ENCODE peak calls at places on chromosomes 2 and 18, in nine cellular contexts. N is SJSA1, T is PC-9, M is thoracic aorta, I is cardiac muscle cell, J is colonic mucosa, H is aorta, V is GM12878, D is OCI-LY7. X is an unnamed sample.

GRCh38 chr2:61116302-61116701 is 45.7 kb upstream of the C2orf74 start:
- DNase-seq in N (no peak), T (no peak), M (no peak), I (no peak), J (no peak), H (no peak), V (no peak), D (no peak), X (no peak)

GRCh38 chr18:59272221-59272888 is 899 bp downstream of the RAX start:
- DNase-seq in N (no peak), T (no peak), M (no peak), I (no peak), J (no peak), H (no peak), V (no peak), D (no peak), X (no peak)

GRCh38 chr2:152693033-152693432 is 24.2 kb downstream of the PRPF40A start:
- DNase-seq in N (no peak), T (no peak), M (no peak), I (no peak), J (no peak), H (no peak), V (peak; percentile 30), D (no peak), X (no peak)

GRCh38 chr2:119704670-119705120 is 25.7 kb downstream of the TMEM177 start:
- DNase-seq in N (no peak), T (no peak), M (no peak), I (no peak), J (no peak), H (no peak), V (peak; percentile 67), D (no peak), X (peak; percentile 9)

GRCh38 chr2:179751184-179751809 is 110.1 kb downstream of the ZNF385B start:
- DNase-seq in N (no peak), T (no peak), M (no peak), I (peak; percentile 38), J (no peak), H (no peak), V (no peak), D (peak; percentile 31), X (no peak)

GRCh38 chr2:238108423-238109201 is 8.5 kb downstream of the ESPNL start:
- DNase-seq in N (no peak), T (no peak), M (no peak), I (peak; percentile 52), J (no peak), H (no peak), V (peak; percentile 43), D (peak; percentile 94), X (no peak)

GRCh38 chr2:3182848-3183247 is 194.8 kb downstream of the EIPR1 start:
- DNase-seq in N (no peak), T (no peak), M (no peak), I (no peak), J (no peak), H (no peak), V (no peak), D (no peak), X (no peak)

GRCh38 chr2:5974477-5974876 is 282.3 kb downstream of the SOX11 start:
- DNase-seq in N (no peak), T (no peak), M (no peak), I (no peak), J (no peak), H (no peak), V (no peak), D (no peak), X (no peak)

GRCh38 chr2:197327073-197327775 is 16.6 kb upstream of the ANKRD44 start:
- DNase-seq in N (no peak), T (no peak), M (no peak), I (no peak), J (no peak), H (no peak), V (no peak), D (no peak), X (no peak)

GRCh38 chr18:58394046-58394445 is 234.8 kb downstream of the ALPK2 start:
- DNase-seq in N (no peak), T (no peak), M (no peak), I (no peak), J (no peak), H (no peak), V (no peak), D (no peak), X (no peak)

GRCh38 chr18:50469380-50469781 is 90.5 kb upstream of the MAPK4 start:
- DNase-seq in N (no peak), T (no peak), M (peak; percentile 11), I (no peak), J (no peak), H (peak; percentile 78), V (no peak), D (no peak), X (no peak)

GRCh38 chr2:173431191-173431590 is 76.5 kb downstream of the CDCA7 start:
- DNase-seq in N (no peak), T (no peak), M (no peak), I (no peak), J (no peak), H (no peak), V (no peak), D (no peak), X (no peak)

DNA sequence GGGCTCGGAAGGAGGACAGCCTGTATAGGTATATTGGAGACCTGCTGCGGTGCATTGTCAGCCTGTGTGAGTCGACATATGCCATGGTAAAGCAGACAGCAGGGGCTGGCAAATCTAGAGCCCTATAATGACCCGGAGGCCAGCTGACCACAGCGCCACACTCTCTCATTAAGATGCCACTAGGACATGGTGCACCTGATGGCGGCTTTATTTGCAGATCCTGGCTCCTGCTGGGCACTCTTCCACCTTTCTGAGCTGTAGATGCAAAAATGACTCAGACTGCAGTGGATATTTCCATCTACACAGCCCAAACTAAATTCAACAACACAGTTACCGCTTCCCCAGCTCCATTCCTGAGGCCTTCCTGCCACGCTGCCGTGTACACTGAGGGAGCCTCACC is 389.9 kb downstream of the TNS1 start:
- DNase-seq in N (no peak), T (no peak), M (no peak), I (no peak), J (no peak), H (no peak), V (no peak), D (no peak), X (no peak)
- H3K36me3 ChIP-seq in N (no peaks in the 10 kb centered on the region), T (no peaks in the 10 kb centered on the region), M (no peaks in the 10 kb centered on the region), I (no peaks in the 10 kb centered on the region), J (no peaks in the 10 kb centered on the region), H (peaks cover 5% of the 10 kb centered on the region), V (no peaks in the 10 kb centered on the region), D (no peaks in the 10 kb centered on the region), X (no peaks in the 10 kb centered on the region)

DNA sequence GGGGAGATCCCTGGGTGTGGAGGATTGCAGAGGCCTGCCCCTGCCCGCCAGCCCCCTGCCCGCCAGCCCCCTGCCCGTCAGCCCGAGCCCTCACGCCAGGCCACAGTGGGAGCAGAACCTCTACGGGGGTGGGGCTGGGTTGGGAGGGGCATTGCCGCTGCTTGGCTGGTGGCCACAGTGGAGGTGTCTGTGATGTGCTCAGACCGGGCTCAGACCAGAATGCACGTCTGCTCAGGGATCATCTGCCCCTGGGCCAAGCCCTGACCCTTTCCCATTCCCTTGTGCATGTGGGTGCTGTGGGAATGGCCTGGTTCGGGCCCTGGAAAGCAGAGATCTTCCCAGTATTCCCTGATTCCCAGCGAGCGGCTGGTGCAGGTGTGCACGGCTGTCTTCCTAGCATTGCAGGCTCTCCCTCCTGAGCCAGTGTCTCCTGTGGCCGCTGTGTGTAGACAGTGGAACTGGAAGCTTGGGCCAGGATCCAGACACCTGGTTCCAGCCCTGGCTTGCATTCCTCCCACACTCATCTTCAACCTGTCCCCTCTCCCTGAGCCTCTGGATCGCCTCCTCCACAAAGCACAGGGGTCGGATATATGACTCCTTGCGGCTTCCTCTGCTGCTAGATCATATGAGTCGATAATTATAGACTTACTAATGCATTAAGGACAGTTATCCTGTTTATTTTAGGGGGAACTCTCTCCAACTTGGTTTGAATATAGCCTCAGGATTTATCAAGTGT is 161.5 kb downstream of the LDLRAD4 start:
- DNase-seq in N (no peak), T (no peak), M (no peak), I (no peak), J (no peak), H (no peak), V (no peak), D (no peak), X (no peak)
- H3K4me1 ChIP-seq in N (peaks cover 25% of the 10 kb centered on the region), T (no peaks in the 10 kb centered on the region), M (peaks cover 36% of the 10 kb centered on the region), I (peaks cover 39% of the 10 kb centered on the region), J (peaks cover 8% of the 10 kb centered on the region), H (peaks cover 9% of the 10 kb centered on the region), V (peaks cover 22% of the 10 kb centered on the region), D (peaks cover 6% of the 10 kb centered on the region), X (peaks cover 68% of the 10 kb centered on the region)

GRCh38 chr2:101045330-101045729 is 43.2 kb downstream of the RPL31 start:
- DNase-seq in N (no peak), T (no peak), M (no peak), I (no peak), J (no peak), H (peak; percentile 57), V (no peak), D (no peak), X (no peak)

GRCh38 chr2:101052147-101052546 is 50.1 kb downstream of the RPL31 start:
- DNase-seq in N (no peak), T (no peak), M (no peak), I (no peak), J (no peak), H (no peak), V (no peak), D (no peak), X (no peak)

GRCh38 chr2:101047075-101047766 is 45.1 kb downstream of the RPL31 start:
- DNase-seq in N (no peak), T (peak; percentile 77), M (no peak), I (no peak), J (no peak), H (peak; percentile 52), V (no peak), D (no peak), X (no peak)

GRCh38 chr2:101048756-101049155 is 46.7 kb downstream of the RPL31 start:
- DNase-seq in N (no peak), T (no peak), M (no peak), I (no peak), J (no peak), H (no peak), V (no peak), D (no peak), X (no peak)

GRCh38 chr2:101047774-101048173 is 45.7 kb downstream of the RPL31 start:
- DNase-seq in N (no peak), T (no peak), M (no peak), I (no peak), J (no peak), H (no peak), V (no peak), D (no peak), X (no peak)
- H3K36me3 ChIP-seq in N (peaks cover 29% of the 10 kb centered on the region), T (peaks cover 21% of the 10 kb centered on the region), M (peaks cover 5% of the 10 kb centered on the region), I (peaks cover 7% of the 10 kb centered on the region), J (no peaks in the 10 kb centered on the region), H (no peaks in the 10 kb centered on the region), V (no peaks in the 10 kb centered on the region), D (no peaks in the 10 kb centered on the region), X (no peaks in the 10 kb centered on the region)

DNA sequence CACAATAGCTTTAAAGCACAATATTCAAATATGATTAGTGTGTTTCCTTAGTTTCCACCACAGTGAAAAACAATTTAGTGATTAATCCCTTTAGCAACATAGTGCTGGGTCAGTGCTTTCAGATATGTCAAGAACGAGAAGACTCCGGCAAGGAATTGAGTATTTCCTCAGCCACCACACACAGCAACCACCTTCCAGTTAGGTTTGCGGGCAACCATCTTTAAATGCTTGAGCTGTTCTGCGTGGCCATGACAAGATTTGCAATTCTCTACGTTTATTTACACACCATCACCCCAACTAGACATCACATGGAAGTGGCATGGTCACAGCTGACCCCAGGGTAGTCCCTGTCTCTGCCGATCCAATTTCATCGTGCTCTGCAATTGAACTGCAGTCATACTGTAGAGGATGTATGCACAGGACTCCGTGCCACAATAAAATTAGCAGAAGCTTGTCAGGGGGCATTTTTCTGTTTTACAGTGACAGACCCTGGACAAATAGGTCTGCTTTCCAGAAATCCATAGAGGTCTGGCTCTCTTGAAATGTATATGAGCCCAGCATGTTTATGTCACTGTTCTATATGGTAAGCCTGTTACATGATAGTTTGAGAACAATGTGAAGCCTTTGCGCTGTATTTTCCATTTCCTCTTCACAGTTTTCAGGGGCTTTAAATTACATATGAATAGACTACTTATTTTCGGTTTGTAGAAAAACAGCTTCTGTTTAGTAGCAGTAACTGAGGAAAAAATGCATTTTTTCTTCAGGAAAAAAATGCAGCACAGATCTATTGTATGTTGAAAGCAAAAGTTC is 605.2 kb downstream of the NR4A2 start:
- DNase-seq in N (no peak), T (no peak), M (no peak), I (no peak), J (no peak), H (no peak), V (no peak), D (no peak), X (no peak)
- H3K4me1 ChIP-seq in N (no peaks in the 10 kb centered on the region), T (no peaks in the 10 kb centered on the region), M (no peaks in the 10 kb centered on the region), I (no peaks in the 10 kb centered on the region), J (no peaks in the 10 kb centered on the region), H (no peaks in the 10 kb centered on the region), V (no peaks in the 10 kb centered on the region), D (no peaks in the 10 kb centered on the region), X (no peaks in the 10 kb centered on the region)